ENCODE peak calls at places on chromosomes 13 and 19, in ten cellular contexts. U is HepG2, G is left lung, R is heart left ventricle, M is right lobe of liver, Q is lower lobe of right lung, A is psoas muscle, O is heart right ventricle, E is A549, P is foreskin keratinocyte. L is an unnamed sample. For H3K4me1, the result is how much of the 10 kb centered on the place peaks cover.

GRCh38 chr19:42658148-42658547 is 63.4 kb upstream of the CEACAM8 start:
- ATAC-seq in R (no peak), A (no peak), G (no peak), M (no peak), E (no peak), U (no peak), Q (no peak), P (no peak), O (no peak), L (no peak)

GRCh38 chr13:21594715-21595545 is 9.0 kb downstream of the MICU2 start:
- ATAC-seq in Q (no peak), G (no peak), M (peak), O (no peak), P (no peak), R (no peak), E (no peak), U (no peak), A (no peak), L (no peak)

GRCh38 chr19:18144361-18144760 is 8.6 kb upstream of the PIK3R2 start:
- ATAC-seq in A (no peak), R (no peak), M (no peak), G (no peak), Q (no peak), U (no peak), O (no peak), P (no peak), E (no peak), L (no peak)

GRCh38 chr13:73924607-73925006 is 209.6 kb downstream of the KLF12 start:
- ATAC-seq in G (peak), P (no peak), U (no peak), M (no peak), Q (peak), R (no peak), O (no peak), A (no peak), E (no peak), L (no peak)

GRCh38 chr19:2775556-2776430 is 7.3 kb downstream of the SGTA start:
- ATAC-seq in O (peak), R (peak), Q (peak), U (peak), G (peak), M (peak), A (peak), P (no peak), E (no peak), L (peak)

GRCh38 chr19:36528921-36529518 is 949 bp upstream of the ZNF260 start:
- ATAC-seq in O (peak), G (peak), E (peak), M (no peak), Q (peak), U (peak), A (peak), R (no peak), P (peak), L (no peak)

GRCh38 chr13:89687066-89687465 is 1660.4 kb upstream of the MIR17HG start:
- ATAC-seq in M (no peak), R (no peak), P (no peak), Q (no peak), G (no peak), O (no peak), A (no peak), U (no peak), E (no peak), L (no peak)

GRCh38 chr13:21638319-21639282 is 32.3 kb upstream of the FGF9 start:
- ATAC-seq in O (no peak), Q (peak), M (peak), G (peak), U (peak), R (no peak), E (no peak), A (no peak), P (no peak), L (no peak)

GRCh38 chr19:41016488-41017071 is 25.5 kb downstream of the CYP2B6 start:
- ATAC-seq in Q (no peak), P (no peak), A (no peak), R (no peak), O (no peak), E (no peak), G (no peak), U (no peak), M (peak), L (no peak)

GRCh38 chr19:43639507-43640423 is at the start of gene CADM4:
- ATAC-seq in E (peak), P (peak), G (peak), O (peak), R (no peak), Q (peak), A (peak), M (peak), U (peak), L (peak)

GRCh38 chr13:51276684-51277083 is 54.5 kb downstream of the FAM124A start:
- ATAC-seq in O (peak), G (no peak), E (no peak), M (peak), P (no peak), R (no peak), Q (no peak), U (no peak), A (no peak), L (peak)

GRCh38 chr19:58536852-58537798 is 6.7 kb upstream of the TRIM28 start:
- ATAC-seq in U (peak), O (peak), Q (peak), M (no peak), A (no peak), R (no peak), E (peak), G (no peak), P (no peak), L (no peak)

GRCh38 chr19:3324405-3324856 is 42.0 kb upstream of the NFIC start:
- ATAC-seq in A (no peak), P (peak), U (peak), Q (peak), R (no peak), M (peak), O (no peak), E (peak), G (peak), L (no peak)

GRCh38 chr19:46818812-46819211 is 30.4 kb upstream of the SLC1A5 start:
- ATAC-seq in G (no peak), R (no peak), E (no peak), P (no peak), O (no peak), A (no peak), Q (no peak), M (no peak), U (peak), L (no peak)

GRCh38 chr13:76723551-76724232 is 162.5 kb downstream of the KCTD12 start:
- ATAC-seq in O (peak), Q (peak), A (no peak), U (no peak), R (peak), G (peak), E (no peak), P (peak), M (peak), L (no peak)

GRCh38 chr19:31340059-31341025 is 8.9 kb downstream of the TSHZ3 start:
- ATAC-seq in A (no peak), P (peak), U (no peak), R (no peak), G (peak), O (peak), E (no peak), Q (no peak), M (no peak), L (no peak)

GRCh38 chr13:43289458-43290255 is 266.3 kb downstream of the DNAJC15 start:
- ATAC-seq in O (no peak), Q (no peak), E (no peak), A (no peak), M (no peak), U (no peak), R (no peak), G (no peak), P (no peak), L (no peak)

GRCh38 chr13:30737511-30738342 is 2.4 kb downstream of the ALOX5AP start:
- ATAC-seq in P (no peak), R (no peak), Q (peak), E (no peak), A (no peak), G (peak), O (peak), U (no peak), M (peak), L (no peak)

GRCh38 chr13:40194204-40194806 is 472.1 kb downstream of the FOXO1 start:
- ATAC-seq in E (no peak), R (no peak), O (peak), A (no peak), Q (peak), P (no peak), U (no peak), M (peak), G (peak), L (peak)

GRCh38 chr19:29092712-29093552 is 120.0 kb downstream of the UQCRFS1 start:
- ATAC-seq in P (no peak), O (no peak), M (no peak), E (no peak), A (no peak), U (no peak), G (no peak), Q (peak), R (no peak), L (peak)

GRCh38 chr19:4722671-4723464 is 774 bp downstream of the DPP9 start:
- ATAC-seq in Q (no peak), R (no peak), E (peak), U (peak), O (no peak), A (no peak), P (no peak), M (peak), G (peak), L (no peak)

GRCh38 chr13:47112205-47112896 is 215.5 kb upstream of the HTR2A start:
- ATAC-seq in U (no peak), O (no peak), E (no peak), M (no peak), R (no peak), P (peak), G (no peak), Q (no peak), A (no peak), L (no peak)

GRCh38 chr13:109986851-109987250 is 200.5 kb upstream of the IRS2 start:
- ATAC-seq in G (no peak), A (no peak), U (no peak), O (no peak), M (peak), E (no peak), Q (no peak), R (no peak), P (no peak), L (no peak)

GRCh38 chr13:99968521-99969367 is 2.8 kb downstream of the ZIC5 start:
- ATAC-seq in R (no peak), M (peak), A (peak), Q (peak), U (no peak), G (peak), E (peak), P (peak), O (peak), L (peak)

DNA sequence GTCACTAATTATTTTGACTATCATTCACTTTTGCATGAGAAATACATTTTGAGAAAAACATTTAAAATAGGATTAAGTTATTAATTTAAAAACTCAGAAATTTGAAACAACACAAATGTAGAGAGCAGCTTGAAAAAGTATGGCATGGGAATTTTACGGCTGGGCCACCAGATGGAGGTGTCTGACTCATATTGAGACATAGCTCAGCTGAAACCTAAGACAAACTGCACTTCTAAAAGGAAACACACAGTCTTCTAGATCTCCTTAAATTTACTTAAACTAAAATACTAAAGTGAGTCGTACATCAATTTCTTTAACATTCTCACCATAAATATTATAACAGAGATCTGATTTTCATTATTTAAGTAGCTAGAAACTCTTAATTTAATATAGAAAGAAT is 41.9 kb upstream of the POSTN start:
- ATAC-seq in R (no peak), E (no peak), O (no peak), M (no peak), A (no peak), U (peak), Q (no peak), G (peak), P (peak), L (no peak)
- TF ChIP-seq CTCF in R (peak), E (peak), O (no peak), M (peak), A (peak), U (peak), Q (peak), G (no peak), P (peak), L (peak)

GRCh38 chr13:97934590-97934989 is 18.9 kb upstream of the IPO5 start:
- ATAC-seq in Q (no peak), O (peak), G (no peak), P (no peak), U (no peak), E (no peak), M (no peak), R (no peak), A (no peak), L (no peak)
- H3K27ac ChIP-seq in Q (no peak), O (no peak), G (no peak), P (no peak), U (no peak), E (no peak), M (no peak), R (no peak), A (no peak), L (no peak)

GRCh38 chr19:13884726-13885591 is 8.0 kb downstream of the NANOS3 start:
- ATAC-seq in R (no peak), M (no peak), Q (peak), O (no peak), E (no peak), U (no peak), P (no peak), A (no peak), G (peak), L (no peak)
- H3K4me1 ChIP-seq in R (under half), M (under half), Q (under half), O (under half), E (under half), U (half or more), P (under half), A (under half), G (under half), L (under half)

GRCh38 chr19:8580710-8581281 is 3.6 kb upstream of the MYO1F start:
- ATAC-seq in A (peak), P (peak), E (peak), G (peak), O (peak), Q (peak), U (peak), R (peak), M (peak), L (peak)

GRCh38 chr19:8585057-8585893 is 8.0 kb upstream of the MYO1F start:
- ATAC-seq in P (no peak), A (no peak), Q (no peak), E (no peak), R (no peak), O (no peak), G (no peak), U (peak), M (no peak), L (no peak)

GRCh38 chr19:8589177-8589714 is 12.0 kb upstream of the MYO1F start:
- ATAC-seq in E (no peak), R (no peak), M (no peak), A (no peak), O (no peak), P (no peak), Q (no peak), U (no peak), G (no peak), L (no peak)

GRCh38 chr19:8585894-8586750 is 8.9 kb upstream of the MYO1F start:
- ATAC-seq in Q (peak), E (peak), U (peak), R (no peak), P (no peak), A (no peak), G (peak), O (peak), M (peak), L (no peak)
- TF ChIP-seq CTCF in Q (peak), E (peak), U (peak), R (peak), P (peak), A (peak), G (peak), O (peak), M (peak), L (no peak)